ENCODE peak calls at places on chromosomes 6 and 20, in ten cellular contexts. P is AG08395; Z is right atrium auricular region; M is activated CD4-positive, CD25-positive, alpha-beta regulatory T cell treated with anti-CD3 and anti-CD28 coated beads, Interleukin-2, amount 50 U/mL, for 72 hours; L is left ventricle myocardium superior; E is HuH-7.5; Y is globus pallidus; S is cardiac muscle cell; U is NCI-H748 treated with DMSO at 0.1 percent for 48 hours; V is stimulated activated CD4-positive, alpha-beta T cell treated with anti-CD3 and anti-CD28 coated beads, Interleukin-12 subunit alpha, Interleukin-12 subunit beta, amount 100 ng/mL, for 24 hours. D is an unnamed sample.
A peak's percentile ranks its signal among the peaks of the same experiment; 100 is the strongest.

GRCh38 chr20:53631909-53632662 is 38.4 kb upstream of the ZNF217 start:
- DNase-seq in V (no peak), U (no peak), S (no peak), P (no peak), Z (peak; percentile 7), Y (no peak), E (no peak), M (no peak), L (no peak), D (no peak)

GRCh38 chr6:139732451-139732850 is 358.0 kb upstream of the CITED2 start:
- DNase-seq in U (no peak), P (peak; percentile 69), M (no peak), V (no peak), Y (no peak), Z (peak; percentile 63), L (no peak), E (no peak), S (no peak), D (no peak)

GRCh38 chr6:136719280-136720044 is 72.8 kb downstream of the MAP3K5 start:
- DNase-seq in M (no peak), U (no peak), E (no peak), P (no peak), V (no peak), L (no peak), S (no peak), Z (no peak), Y (peak; percentile 51), D (no peak)

GRCh38 chr20:62776692-62777527 is 19.4 kb upstream of the MRGBP start:
- DNase-seq in S (no peak), E (no peak), M (peak; percentile 49), L (no peak), Y (no peak), U (no peak), V (peak; percentile 27), P (no peak), Z (no peak), D (peak; percentile 27)

GRCh38 chr20:44187054-44187762 is at the start of gene JPH2:
- DNase-seq in V (no peak), S (peak; percentile 94), Y (no peak), U (no peak), M (no peak), Z (peak; percentile 71), E (no peak), P (peak; percentile 90), L (peak; percentile 81), D (no peak)

GRCh38 chr6:101462576-101462975 is 69.1 kb downstream of the GRIK2 start:
- DNase-seq in U (no peak), Y (no peak), P (peak; percentile 69), S (no peak), L (no peak), M (no peak), V (no peak), E (no peak), Z (no peak), D (no peak)

GRCh38 chr6:47484616-47485015 is 7.0 kb downstream of the CD2AP start:
- DNase-seq in Y (no peak), E (no peak), P (peak; percentile 70), L (no peak), V (no peak), Z (no peak), U (no peak), M (no peak), S (no peak), D (no peak)

GRCh38 chr6:36755435-36756348 is 58.1 kb downstream of the RAB44 start:
- DNase-seq in P (no peak), Y (no peak), E (no peak), L (no peak), M (peak; percentile 69), V (peak; percentile 59), U (no peak), S (no peak), Z (no peak), D (peak; percentile 10)

GRCh38 chr20:22686097-22686496 is 101.7 kb upstream of the FOXA2 start:
- DNase-seq in S (peak; percentile 51), M (no peak), Z (no peak), V (no peak), E (peak; percentile 41), U (peak; percentile 57), Y (peak; percentile 51), L (peak; percentile 67), P (peak; percentile 75), D (no peak)

GRCh38 chr6:22071655-22072054 is 225.2 kb downstream of the PRL start:
- DNase-seq in M (no peak), E (no peak), P (peak; percentile 66), Z (no peak), Y (peak; percentile 53), U (no peak), V (no peak), S (peak; percentile 71), L (peak; percentile 43), D (no peak)

GRCh38 chr6:11785449-11785951 is 6.9 kb upstream of the ADTRP start:
- DNase-seq in U (no peak), M (no peak), E (no peak), Z (no peak), L (no peak), V (no peak), S (no peak), P (no peak), Y (no peak), D (no peak)

GRCh38 chr6:116206231-116206903 is 47.5 kb downstream of the TSPYL4 start:
- DNase-seq in E (no peak), S (no peak), U (no peak), Y (no peak), V (no peak), M (no peak), Z (no peak), P (no peak), L (no peak), D (no peak)

GRCh38 chr6:111185954-111186353 is 98.7 kb downstream of the SLC16A10 start:
- DNase-seq in M (no peak), P (no peak), S (no peak), E (no peak), Y (no peak), L (no peak), U (no peak), V (no peak), Z (no peak), D (no peak)

GRCh38 chr6:75065524-75065923 is 140.3 kb downstream of the COL12A1 start:
- DNase-seq in Z (no peak), L (peak; percentile 35), M (no peak), U (no peak), E (no peak), P (no peak), S (no peak), V (no peak), Y (no peak), D (no peak)

GRCh38 chr6:7897461-7898192 is 13.0 kb downstream of the TXNDC5 start:
- DNase-seq in M (no peak), E (no peak), V (no peak), Y (no peak), S (no peak), U (no peak), Z (no peak), P (no peak), L (no peak), D (no peak)

GRCh38 chr20:48025661-48026060 is 240.4 kb upstream of the SULF2 start:
- DNase-seq in S (no peak), E (no peak), M (no peak), L (no peak), Z (no peak), V (no peak), U (no peak), P (peak; percentile 51), Y (no peak), D (no peak)

GRCh38 chr20:34271961-34272360 is 30.7 kb downstream of the ASIP start:
- DNase-seq in P (peak; percentile 89), M (no peak), Y (no peak), L (no peak), U (no peak), E (no peak), Z (no peak), S (no peak), V (no peak), D (no peak)

GRCh38 chr20:52681288-52681687 is 290.9 kb upstream of the TSHZ2 start:
- DNase-seq in M (no peak), Y (no peak), L (no peak), P (no peak), E (no peak), U (no peak), V (no peak), S (no peak), Z (no peak), D (no peak)

GRCh38 chr6:52566201-52566600 is 10.7 kb downstream of the TRAM2 start:
- DNase-seq in M (no peak), Z (no peak), U (no peak), L (no peak), E (no peak), P (no peak), Y (no peak), S (no peak), V (no peak), D (no peak)

GRCh38 chr20:45918779-45919535 is 7.0 kb upstream of the PLTP start:
- DNase-seq in U (no peak), Y (no peak), P (no peak), Z (no peak), E (no peak), L (peak; percentile 34), M (no peak), V (no peak), S (no peak), D (no peak)

GRCh38 chr6:104813552-104813951 is 46.2 kb downstream of the HACE1 start:
- DNase-seq in M (no peak), E (no peak), L (no peak), Z (no peak), S (no peak), V (no peak), P (no peak), Y (no peak), U (no peak), D (no peak)

GRCh38 chr6:135325624-135326424 is 144.7 kb downstream of the MYB start:
- DNase-seq in U (no peak), S (no peak), Y (no peak), E (no peak), V (no peak), Z (no peak), P (no peak), M (no peak), L (no peak), D (no peak)

GRCh38 chr6:132085731-132086130 is 134.6 kb upstream of the CCN2 start:
- DNase-seq in U (no peak), E (no peak), Y (no peak), M (no peak), S (peak; percentile 5), P (no peak), L (no peak), V (no peak), Z (no peak), D (no peak)

GRCh38 chr20:49646126-49646525 is 67.6 kb downstream of the B4GALT5 start:
- DNase-seq in V (no peak), Y (no peak), U (no peak), S (no peak), L (no peak), Z (no peak), M (no peak), E (no peak), P (peak; percentile 30), D (no peak)

GRCh38 chr20:32153156-32153665 is 43.7 kb downstream of the TM9SF4 start:
- DNase-seq in Y (no peak), E (no peak), L (no peak), S (no peak), P (no peak), Z (no peak), M (no peak), U (no peak), V (no peak), D (no peak)

GRCh38 chr6:89023591-89024441 is 56.7 kb upstream of the PNRC1 start:
- DNase-seq in Y (no peak), P (no peak), U (no peak), V (no peak), E (no peak), Z (peak; percentile 74), M (no peak), S (peak; percentile 37), L (peak; percentile 58), D (no peak)

GRCh38 chr6:78746457-78746856 is 120.9 kb upstream of the IRAK1BP1 start:
- DNase-seq in V (no peak), S (no peak), P (peak; percentile 3), U (no peak), Y (no peak), E (no peak), Z (no peak), M (no peak), L (no peak), D (no peak)

GRCh38 chr6:121858976-121859375 is 423.5 kb downstream of the GJA1 start:
- DNase-seq in L (no peak), Z (no peak), E (no peak), V (no peak), P (no peak), U (no peak), M (no peak), Y (no peak), S (no peak), D (no peak)

D was measured in activated naive CD8-positive, alpha-beta T cell treated with anti-CD3 and anti-CD28 coated beads, Interleukin-2, amount 50 U/mL, for 16 hours.